ENCODE peak calls at places on chromosomes 7 and 10, in four cellular contexts. One of them, this sample, is unnamed.
A peak's percentile ranks its signal among the peaks of the same experiment; 100 is the strongest.

GRCh38 chr7:631291-631711 is 95.2 kb upstream of the DNAAF5 start:
- DNase-seq in PC-9: no peak
- DNase-seq in fibroblast of lung: no peak
- DNase-seq in GM23338: no peak
- DNase-seq in this sample: no peak

GRCh38 chr10:21926949-21927348 is 76.6 kb downstream of the DNAJC1 start:
- DNase-seq in PC-9: peak; percentile 85
- DNase-seq in fibroblast of lung: peak; percentile 91
- DNase-seq in GM23338: no peak
- DNase-seq in this sample: peak; percentile 91

GRCh38 chr10:95346715-95347401 is 56.1 kb upstream of the PDLIM1 start:
- DNase-seq in PC-9: peak; percentile 85
- DNase-seq in fibroblast of lung: no peak
- DNase-seq in GM23338: peak; percentile 84
- DNase-seq in this sample: no peak

GRCh38 chr10:133336131-133337078 is at the start of gene CALY:
- DNase-seq in PC-9: no peak
- DNase-seq in fibroblast of lung: no peak
- DNase-seq in GM23338: peak; percentile 82
- DNase-seq in this sample: no peak

GRCh38 chr7:123070702-123071286 is 75.3 kb upstream of the TAS2R16 start:
- DNase-seq in PC-9: no peak
- DNase-seq in fibroblast of lung: peak; percentile 14
- DNase-seq in GM23338: peak; percentile 54
- DNase-seq in this sample: no peak

GRCh38 chr7:124009321-124009720 is 23.5 kb downstream of the TMEM229A start:
- DNase-seq in PC-9: no peak
- DNase-seq in fibroblast of lung: no peak
- DNase-seq in GM23338: no peak
- DNase-seq in this sample: no peak

GRCh38 chr7:131007439-131008330 is 273.7 kb upstream of the KLF14 start:
- DNase-seq in PC-9: peak; percentile 97
- DNase-seq in fibroblast of lung: peak; percentile 80
- DNase-seq in GM23338: peak; percentile 89
- DNase-seq in this sample: peak; percentile 73

GRCh38 chr7:4479367-4480039 is 202.6 kb upstream of the FOXK1 start:
- DNase-seq in PC-9: peak; percentile 50
- DNase-seq in fibroblast of lung: peak; percentile 66
- DNase-seq in GM23338: peak; percentile 94
- DNase-seq in this sample: peak; percentile 55

GRCh38 chr7:88806280-88807037 is 10.9 kb upstream of the TEX47 start:
- DNase-seq in PC-9: no peak
- DNase-seq in fibroblast of lung: no peak
- DNase-seq in GM23338: no peak
- DNase-seq in this sample: no peak

GRCh38 chr7:138383166-138383565 is 76.9 kb upstream of the TRIM24 start:
- DNase-seq in PC-9: no peak
- DNase-seq in fibroblast of lung: no peak
- DNase-seq in GM23338: no peak
- DNase-seq in this sample: no peak

GRCh38 chr7:159012353-159013069 is 132.2 kb downstream of the VIPR2 start:
- DNase-seq in PC-9: no peak
- DNase-seq in fibroblast of lung: peak; percentile 11
- DNase-seq in GM23338: no peak
- DNase-seq in this sample: no peak

GRCh38 chr10:64116731-64117130 is 595.5 kb downstream of the REEP3 start:
- DNase-seq in PC-9: no peak
- DNase-seq in fibroblast of lung: no peak
- DNase-seq in GM23338: peak; percentile 58
- DNase-seq in this sample: no peak

GRCh38 chr10:13400196-13400965 is 52.3 kb upstream of the SEPHS1 start:
- DNase-seq in PC-9: no peak
- DNase-seq in fibroblast of lung: no peak
- DNase-seq in GM23338: peak; percentile 54
- DNase-seq in this sample: no peak

GRCh38 chr7:87447251-87447650 is 28.2 kb downstream of the ABCB4 start:
- DNase-seq in PC-9: no peak
- DNase-seq in fibroblast of lung: no peak
- DNase-seq in GM23338: no peak
- DNase-seq in this sample: no peak

GRCh38 chr7:47143344-47143743 is 438.6 kb downstream of the TNS3 start:
- DNase-seq in PC-9: no peak
- DNase-seq in fibroblast of lung: peak; percentile 64
- DNase-seq in GM23338: no peak
- DNase-seq in this sample: no peak

GRCh38 chr10:71371750-71372166 is 25.0 kb upstream of the CDH23 start:
- DNase-seq in PC-9: no peak
- DNase-seq in fibroblast of lung: no peak
- DNase-seq in GM23338: no peak
- DNase-seq in this sample: no peak

GRCh38 chr7:27636326-27637006 is 26.2 kb downstream of the HIBADH start:
- DNase-seq in PC-9: no peak
- DNase-seq in fibroblast of lung: peak; percentile 46
- DNase-seq in GM23338: peak; percentile 47
- DNase-seq in this sample: no peak

GRCh38 chr7:128929201-128929808 is 8.4 kb upstream of the IRF5 start:
- DNase-seq in PC-9: no peak
- DNase-seq in fibroblast of lung: no peak
- DNase-seq in GM23338: no peak
- DNase-seq in this sample: no peak

GRCh38 chr7:66146701-66147100 is 32.1 kb downstream of the CRCP start:
- DNase-seq in PC-9: no peak
- DNase-seq in fibroblast of lung: peak; percentile 64
- DNase-seq in GM23338: no peak
- DNase-seq in this sample: no peak

GRCh38 chr10:100043344-100043743 is 33.6 kb upstream of the DNMBP start:
- DNase-seq in PC-9: peak; percentile 69
- DNase-seq in fibroblast of lung: no peak
- DNase-seq in GM23338: no peak
- DNase-seq in this sample: peak; percentile 85

GRCh38 chr7:154441811-154442210 is 389.6 kb downstream of the DPP6 start:
- DNase-seq in PC-9: no peak
- DNase-seq in fibroblast of lung: no peak
- DNase-seq in GM23338: no peak
- DNase-seq in this sample: no peak

GRCh38 chr10:78458983-78459638 is 425.4 kb downstream of the RPS24 start:
- DNase-seq in PC-9: peak; percentile 93
- DNase-seq in fibroblast of lung: peak; percentile 52
- DNase-seq in GM23338: no peak
- DNase-seq in this sample: no peak

GRCh38 chr10:29266641-29267040 is 22.2 kb upstream of the LYZL1 start:
- DNase-seq in PC-9: no peak
- DNase-seq in fibroblast of lung: no peak
- DNase-seq in GM23338: peak; percentile 64
- DNase-seq in this sample: no peak

GRCh38 chr10:117541909-117542705 is 439 bp upstream of the EMX2 start:
- DNase-seq in PC-9: no peak
- DNase-seq in fibroblast of lung: peak; percentile 18
- DNase-seq in GM23338: peak; percentile 95
- DNase-seq in this sample: no peak

GRCh38 chr7:82443801-82444219 is 233 bp upstream of the CACNA2D1 start:
- DNase-seq in PC-9: no peak
- DNase-seq in fibroblast of lung: peak; percentile 93
- DNase-seq in GM23338: peak; percentile 85
- DNase-seq in this sample: peak; percentile 55

GRCh38 chr7:140062528-140063299 is at the start of gene PARP12:
- DNase-seq in PC-9: peak; percentile 70
- DNase-seq in fibroblast of lung: peak; percentile 84
- DNase-seq in GM23338: peak; percentile 83
- DNase-seq in this sample: peak; percentile 76

GRCh38 chr7:16900212-16900768 is 18.5 kb upstream of the AGR3 start:
- DNase-seq in PC-9: peak; percentile 24
- DNase-seq in fibroblast of lung: no peak
- DNase-seq in GM23338: no peak
- DNase-seq in this sample: peak; percentile 44

GRCh38 chr10:17138450-17139062 is 8.9 kb upstream of the CUBN start:
- DNase-seq in PC-9: no peak
- DNase-seq in fibroblast of lung: peak; percentile 28
- DNase-seq in GM23338: no peak
- DNase-seq in this sample: no peak

GRCh38 chr7:46707973-46708372 is 786.9 kb upstream of the IGFBP3 start:
- DNase-seq in PC-9: peak; percentile 40
- DNase-seq in fibroblast of lung: no peak
- DNase-seq in GM23338: peak; percentile 59
- DNase-seq in this sample: peak; percentile 31

GRCh38 chr7:114784756-114785155 is 137.1 kb upstream of the MDFIC start:
- DNase-seq in PC-9: no peak
- DNase-seq in fibroblast of lung: no peak
- DNase-seq in GM23338: no peak
- DNase-seq in this sample: peak; percentile 69

GRCh38 chr7:159027803-159028455 is 116.7 kb downstream of the VIPR2 start:
- DNase-seq in PC-9: no peak
- DNase-seq in fibroblast of lung: no peak
- DNase-seq in GM23338: no peak
- DNase-seq in this sample: peak; percentile 34

GRCh38 chr10:123993534-123994416 is 99.6 kb downstream of the CHST15 start:
- DNase-seq in PC-9: no peak
- DNase-seq in fibroblast of lung: no peak
- DNase-seq in GM23338: no peak
- DNase-seq in this sample: no peak
- H3K4me3 ChIP-seq in PC-9: no peak overlapping the region
- H3K4me3 ChIP-seq in fibroblast of lung: no peak overlapping the region
- H3K4me3 ChIP-seq in GM23338: no peak overlapping the region
- H3K4me3 ChIP-seq in this sample: no peak overlapping the region

GRCh38 chr10:7890802-7891201 is 72.5 kb downstream of the TAF3 start:
- DNase-seq in PC-9: no peak
- DNase-seq in fibroblast of lung: no peak
- DNase-seq in GM23338: no peak
- DNase-seq in this sample: no peak

GRCh38 chr10:7892146-7892545 is 73.8 kb downstream of the TAF3 start:
- DNase-seq in PC-9: no peak
- DNase-seq in fibroblast of lung: peak; percentile 15
- DNase-seq in GM23338: no peak
- DNase-seq in this sample: no peak

GRCh38 chr10:7891634-7892033 is 73.3 kb downstream of the TAF3 start:
- DNase-seq in PC-9: no peak
- DNase-seq in fibroblast of lung: peak; percentile 14
- DNase-seq in GM23338: no peak
- DNase-seq in this sample: no peak

GRCh38 chr10:7887417-7887816 is 69.1 kb downstream of the TAF3 start:
- DNase-seq in PC-9: no peak
- DNase-seq in fibroblast of lung: peak; percentile 54
- DNase-seq in GM23338: no peak
- DNase-seq in this sample: no peak

DNA sequence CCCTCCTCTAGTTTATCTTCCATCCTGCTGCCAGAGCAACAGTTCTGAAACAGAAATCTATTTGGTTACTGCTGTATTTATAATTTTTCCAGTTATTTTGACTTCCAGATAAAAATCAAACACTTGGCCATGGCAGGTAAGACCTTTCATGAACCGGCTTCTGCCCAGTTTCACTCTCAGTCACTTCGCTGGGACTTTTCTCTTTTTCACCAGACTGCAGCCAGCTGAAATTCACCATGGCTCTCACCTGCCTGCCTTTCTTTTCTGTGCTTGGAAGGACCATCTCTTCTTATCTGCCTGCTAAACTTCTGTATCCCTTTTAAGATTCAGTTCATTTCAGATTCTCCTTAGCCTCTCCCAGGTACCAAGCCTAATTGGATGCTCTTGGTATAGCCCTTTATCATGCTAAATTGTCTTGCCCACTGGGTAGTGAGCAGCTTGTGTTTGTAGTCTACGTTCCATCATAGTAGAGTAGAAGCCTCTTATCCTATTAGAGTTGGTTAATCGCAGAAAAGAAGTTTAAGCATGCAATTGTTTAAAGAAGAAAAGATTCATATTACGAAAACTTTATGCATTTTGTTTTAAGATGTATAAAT is 71.7 kb downstream of the TAF3 start:
- DNase-seq in PC-9: no peak
- DNase-seq in fibroblast of lung: no peak
- DNase-seq in GM23338: peak; percentile 51
- DNase-seq in this sample: no peak
- TF ChIP-seq EZH2 in PC-9: no peak
- TF ChIP-seq EZH2 in fibroblast of lung: no peak
- TF ChIP-seq EZH2 in GM23338: no peak
- TF ChIP-seq EZH2 in this sample: no peak

DNA sequence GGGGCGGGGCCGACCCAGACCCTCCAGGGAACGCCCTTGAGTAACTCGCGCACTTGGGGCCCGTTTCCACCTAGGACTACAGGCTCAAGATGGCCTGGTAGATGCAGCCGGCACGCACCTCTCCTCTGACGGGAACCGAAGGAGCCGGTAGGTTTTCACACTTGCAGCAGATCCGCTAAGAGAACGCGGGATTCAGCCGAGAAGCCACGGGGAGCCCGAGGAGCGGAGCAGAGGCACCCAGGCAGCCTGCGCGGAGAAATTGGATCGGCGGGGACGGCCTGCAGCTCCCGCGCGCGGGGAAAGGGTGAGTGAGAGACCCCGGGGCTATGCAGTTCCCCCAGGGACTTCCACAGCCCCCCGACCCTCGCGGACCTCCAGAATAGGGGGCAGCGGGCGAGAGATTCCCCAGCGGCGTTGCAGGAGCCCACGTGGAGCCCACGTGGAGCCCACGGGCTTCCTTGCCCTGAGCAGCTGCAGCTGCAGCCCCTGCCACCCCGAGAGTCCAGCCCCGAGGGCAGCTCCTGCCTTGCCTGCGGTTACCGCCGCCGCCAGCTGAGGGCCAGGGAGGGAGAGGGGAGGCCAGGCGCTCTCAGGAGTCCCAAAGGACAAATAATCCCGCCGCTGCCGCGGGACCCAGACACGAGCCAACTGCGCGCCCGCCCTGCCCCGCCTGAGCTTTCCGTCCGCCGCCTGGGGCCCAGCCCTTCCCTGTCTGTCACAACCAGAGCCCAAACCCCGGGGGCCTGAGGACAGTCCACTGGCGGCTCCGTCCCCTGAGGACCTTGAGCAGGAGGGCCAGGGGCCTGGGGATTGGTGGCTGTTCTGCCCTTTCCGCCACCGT is 13.1 kb downstream of the IFT22 start:
- DNase-seq in PC-9: peak; percentile 74
- DNase-seq in fibroblast of lung: peak; percentile 51
- DNase-seq in GM23338: peak; percentile 95
- DNase-seq in this sample: peak; percentile 73
- H3K4me3 ChIP-seq in PC-9: peak overlapping the region; percentile 95
- H3K4me3 ChIP-seq in fibroblast of lung: peak overlapping the region; percentile 48
- H3K4me3 ChIP-seq in GM23338: peak overlapping the region; percentile 97
- H3K4me3 ChIP-seq in this sample: peak overlapping the region; percentile 83

DNA sequence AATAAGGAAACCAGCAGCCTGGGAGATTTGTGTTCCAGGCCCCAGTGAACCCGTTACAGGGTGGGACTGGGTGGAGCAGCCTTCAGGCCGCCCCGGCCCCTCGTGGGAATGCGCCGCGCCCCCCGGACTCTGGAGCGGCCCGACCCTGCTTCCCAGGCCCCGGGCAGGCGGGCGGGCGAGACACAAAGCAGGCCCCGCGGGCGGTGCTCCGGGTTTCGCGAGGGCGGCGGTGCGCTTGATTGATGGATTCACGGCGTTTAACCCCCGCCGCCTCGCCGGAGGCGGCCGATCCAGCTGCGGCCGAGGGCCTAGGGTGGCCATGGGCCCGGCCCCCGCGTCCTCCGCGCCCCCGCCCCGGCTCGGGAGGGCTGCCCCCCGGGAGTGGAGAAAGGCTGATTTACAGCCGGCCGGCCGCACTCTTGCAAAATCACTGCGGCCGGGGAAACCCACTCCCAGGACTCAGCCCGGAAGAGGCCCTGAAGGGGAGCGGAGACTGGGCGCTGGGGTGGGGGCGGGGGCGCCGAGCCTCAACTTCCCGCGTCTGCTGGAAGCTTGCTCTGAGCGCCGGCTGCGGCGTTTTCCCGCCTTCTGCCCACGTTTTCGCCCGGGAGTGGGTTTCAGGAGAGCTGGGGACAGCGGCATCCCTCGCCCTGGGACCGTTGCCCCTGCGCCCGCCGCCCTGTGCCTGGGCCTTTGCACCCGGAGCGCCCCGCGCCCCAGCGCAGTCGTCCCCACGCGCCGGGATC is 299.6 kb upstream of the NFE2L3 start:
- DNase-seq in PC-9: no peak
- DNase-seq in fibroblast of lung: peak; percentile 31
- DNase-seq in GM23338: peak; percentile 64
- DNase-seq in this sample: no peak
- TF ChIP-seq EZH2 in PC-9: no peak
- TF ChIP-seq EZH2 in fibroblast of lung: no peak
- TF ChIP-seq EZH2 in GM23338: peak; percentile 36
- TF ChIP-seq EZH2 in this sample: peak; percentile 3